ENCODE peak calls at places on chromosomes 6 and 20, in five cellular contexts. Q, F, M, L and T are unnamed samples. For H3K4me1, the result is how much of the 10 kb centered on the place peaks cover.

GRCh38 chr20:14446446-14446845 is 109.0 kb upstream of the FLRT3 start:
- DNase-seq in L (peak), F (no peak), M (no peak), Q (no peak), T (no peak)

GRCh38 chr6:45327956-45328522 is at the start of gene RUNX2:
- DNase-seq in Q (no peak), M (no peak), L (peak), F (no peak), T (no peak)

GRCh38 chr6:121809211-121809610 is 373.8 kb downstream of the GJA1 start:
- DNase-seq in M (no peak), F (no peak), L (no peak), Q (no peak), T (no peak)

GRCh38 chr20:37422791-37423286 is 76.9 kb downstream of the SRC start:
- DNase-seq in F (no peak), Q (no peak), L (no peak), M (no peak), T (no peak)

GRCh38 chr6:123788319-123788718 is 15.3 kb upstream of the NKAIN2 start:
- DNase-seq in Q (no peak), F (no peak), L (no peak), M (no peak), T (no peak)

GRCh38 chr6:1763411-1763810 is 153.7 kb downstream of the FOXC1 start:
- DNase-seq in Q (no peak), L (no peak), M (no peak), F (no peak), T (no peak)

GRCh38 chr20:24277196-24277595 is 192.2 kb upstream of the SYNDIG1 start:
- DNase-seq in L (no peak), Q (no peak), M (no peak), F (no peak), T (no peak)

GRCh38 chr20:57813870-57814269 is 104.1 kb upstream of the PMEPA1 start:
- DNase-seq in Q (no peak), F (no peak), L (no peak), M (no peak), T (no peak)

GRCh38 chr6:20438462-20439070 is 36.9 kb downstream of the E2F3 start:
- DNase-seq in Q (no peak), F (no peak), L (no peak), M (no peak), T (no peak)

GRCh38 chr20:62607366-62608217 is 34.7 kb upstream of the SLCO4A1 start:
- DNase-seq in Q (no peak), F (no peak), M (no peak), L (no peak), T (no peak)
- H3K4me1 ChIP-seq in Q (under half), F (under half), M (under half), L (under half), T (under half)

DNA sequence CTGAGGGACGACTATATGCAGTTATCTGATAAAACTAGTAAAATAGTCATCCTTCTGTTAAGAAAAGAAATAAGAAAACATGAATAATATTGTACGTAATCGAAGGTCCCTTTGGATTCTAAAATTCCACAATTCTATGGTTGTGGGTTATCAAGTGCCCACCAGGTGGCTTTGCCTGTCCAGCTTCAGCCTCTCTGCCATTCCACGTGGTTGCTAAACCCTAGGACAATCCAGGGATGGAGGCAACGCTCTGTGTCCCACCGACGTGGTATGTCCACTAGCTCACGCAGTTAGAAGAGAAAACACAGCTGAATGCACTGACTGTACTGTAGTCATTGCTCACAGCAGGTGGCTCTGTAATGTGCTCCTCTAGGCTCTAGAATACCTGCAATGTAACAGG is 349.3 kb downstream of the FARS2 start:
- DNase-seq in Q (no peak), F (no peak), L (no peak), M (no peak), T (no peak)
- TF ChIP-seq CTCF in Q (no peak), F (no peak), L (no peak), M (no peak), T (no peak)

DNA sequence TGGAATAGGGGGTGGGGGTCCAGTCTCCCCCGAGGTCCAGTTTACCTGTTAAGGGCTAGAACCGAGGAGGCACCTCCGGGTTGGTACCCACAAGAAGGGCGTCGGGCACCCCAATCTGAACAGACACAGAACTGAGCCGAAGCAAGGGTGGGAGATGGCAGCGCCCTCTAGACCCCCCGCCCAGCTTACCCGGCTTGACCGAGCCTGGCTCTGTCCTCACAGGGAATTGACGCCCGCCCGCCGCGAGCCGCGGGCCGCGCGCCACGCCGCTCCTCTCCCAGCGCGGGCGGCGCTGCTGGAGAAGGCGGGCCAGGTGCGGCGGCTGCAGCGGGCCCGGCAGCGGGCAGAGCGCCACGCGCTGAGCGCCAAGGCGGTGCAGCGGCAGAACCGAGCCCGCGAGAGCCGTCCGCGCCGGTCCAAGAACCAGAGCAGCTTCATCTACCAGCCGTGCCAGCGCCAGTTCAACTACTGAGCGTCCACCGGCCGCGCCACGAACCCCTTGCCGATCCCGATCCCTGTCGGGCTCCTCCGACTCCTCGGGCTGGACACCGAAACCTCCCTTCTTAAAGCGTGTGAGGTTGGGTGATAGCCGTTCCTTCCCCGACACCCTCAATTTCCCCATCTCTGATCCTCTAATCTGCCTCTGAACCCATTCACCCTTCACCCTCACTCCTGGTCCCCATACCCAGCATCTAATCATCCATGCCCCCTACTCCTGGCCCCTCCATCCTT is 5.9 kb downstream of the TP53INP2 start:
- DNase-seq in M (no peak), Q (peak), L (peak), F (no peak), T (peak)
- TF ChIP-seq POLR2A in M (no peak), Q (no peak), L (no peak), F (no peak), T (no peak)

DNA sequence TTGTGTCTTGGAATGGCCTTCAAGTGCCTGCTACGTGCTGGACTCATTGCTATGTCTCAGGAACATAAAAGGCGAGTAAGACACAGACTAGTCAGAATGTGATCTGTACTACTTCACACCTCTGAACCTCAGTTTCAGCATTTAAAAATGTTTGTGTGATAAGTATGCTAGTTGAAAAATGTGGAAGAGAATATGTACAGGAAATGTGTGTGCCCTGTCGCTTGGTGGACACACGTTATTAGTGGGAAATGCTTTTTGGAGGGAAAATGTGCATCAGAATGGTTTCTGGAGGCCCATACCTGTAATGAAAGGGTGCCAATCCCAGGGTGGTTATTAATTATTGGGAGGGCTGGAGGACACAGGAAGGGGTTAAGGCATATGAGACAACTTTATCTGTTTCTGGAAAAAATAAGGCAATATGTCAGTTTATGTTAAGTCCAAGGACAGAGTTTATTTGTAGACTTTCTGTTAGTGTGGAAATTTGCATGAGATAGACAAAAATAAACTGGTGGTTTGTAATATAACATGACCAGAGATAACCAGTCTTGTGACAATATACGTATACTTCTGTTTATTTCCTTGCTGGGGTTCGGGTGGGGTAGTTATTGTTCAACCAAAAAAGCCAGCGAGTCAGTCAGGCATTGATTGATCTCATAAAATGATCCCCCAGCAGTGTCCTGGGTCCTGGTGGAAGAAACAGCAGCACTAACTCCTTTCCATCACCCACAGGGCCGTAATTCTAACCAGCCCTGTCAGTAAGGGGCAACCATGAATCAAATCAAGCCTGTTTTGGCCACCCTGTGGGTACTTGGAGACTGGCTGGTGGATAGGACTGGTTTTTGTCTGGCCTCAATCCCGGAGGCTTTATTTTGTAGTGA is 117.9 kb downstream of the JARID2 start:
- DNase-seq in F (no peak), Q (no peak), L (no peak), M (no peak), T (no peak)
- H3K4me1 ChIP-seq in F (half or more), Q (under half), L (under half), M (under half), T (under half)

GRCh38 chr6:136526196-136526930 is 23.9 kb downstream of the MAP7 start:
- DNase-seq in Q (no peak), M (no peak), F (peak), L (peak), T (peak)
- TF ChIP-seq CTCF in Q (no peak), M (no peak), F (peak), L (peak), T (no peak)

GRCh38 chr6:39074486-39074885 is 25.9 kb downstream of the GLP1R start:
- DNase-seq in Q (no peak), M (peak), F (no peak), L (no peak), T (no peak)
- TF ChIP-seq POLR2A in Q (no peak), M (no peak), F (no peak), L (no peak), T (no peak)

GRCh38 chr6:35218021-35218420 is 4.3 kb downstream of the SCUBE3 start:
- DNase-seq in F (no peak), M (no peak), L (peak), Q (no peak), T (no peak)
- H3K4me1 ChIP-seq in F (under half), M (under half), L (under half), Q (under half), T (under half)